ENCODE peak calls at places on chromosomes 1 and 21, in seven cellular contexts. Q is uterus, W is left lung, T is adipocyte, C is neural crest cell, R is nephron progenitor cell, A is progenitor cell of endocrine pancreas. I is an unnamed sample.

GRCh38 chr21:38351961-38352521 is 95.2 kb downstream of the KCNJ15 start:
- DNase-seq in Q (no peak), A (no peak), R (no peak), C (no peak), W (no peak), T (peak), I (no peak)

GRCh38 chr1:26277261-26277661 is 2.6 kb upstream of the SH3BGRL3 start:
- DNase-seq in C (no peak), A (no peak), Q (no peak), W (peak), T (no peak), R (no peak), I (no peak)

GRCh38 chr1:244319283-244320132 is 132.2 kb downstream of the ADSS2 start:
- DNase-seq in T (peak), Q (no peak), W (no peak), C (no peak), A (no peak), R (no peak), I (no peak)

GRCh38 chr1:2255420-2256369 is 27.6 kb downstream of the SKI start:
- DNase-seq in A (no peak), C (no peak), W (no peak), T (peak), R (no peak), Q (no peak), I (no peak)

GRCh38 chr1:221824025-221824424 is 82.1 kb upstream of the DUSP10 start:
- DNase-seq in R (no peak), Q (no peak), T (peak), A (no peak), C (no peak), W (no peak), I (no peak)

GRCh38 chr21:17793675-17794123 is 25.5 kb downstream of the C21orf91 start:
- DNase-seq in R (no peak), A (no peak), T (peak), W (no peak), C (no peak), Q (no peak), I (no peak)

GRCh38 chr21:40245021-40245420 is 377.8 kb downstream of the PCP4 start:
- DNase-seq in W (no peak), A (no peak), Q (no peak), R (peak), C (no peak), T (no peak), I (no peak)

GRCh38 chr1:162357681-162358266 is 18.9 kb downstream of the SPATA46 start:
- DNase-seq in W (no peak), A (no peak), R (no peak), C (no peak), Q (no peak), T (peak), I (peak)

GRCh38 chr1:91065337-91065736 is 43.5 kb upstream of the ZNF644 start:
- DNase-seq in A (no peak), W (no peak), Q (no peak), R (no peak), C (no peak), T (no peak), I (no peak)

GRCh38 chr1:204222006-204222872 is 8.5 kb upstream of the GOLT1A start:
- DNase-seq in A (no peak), W (no peak), T (no peak), Q (no peak), C (no peak), R (no peak), I (peak)

GRCh38 chr1:77281491-77282186 is at the start of gene AK5:
- DNase-seq in C (peak), R (peak), Q (no peak), W (peak), A (peak), T (peak), I (peak)

GRCh38 chr1:23118957-23119792 is 49.5 kb downstream of the LUZP1 start:
- DNase-seq in Q (no peak), T (peak), W (no peak), R (no peak), C (no peak), A (no peak), I (no peak)

GRCh38 chr1:22920734-22921451 is 51.8 kb downstream of the LACTBL1 start:
- DNase-seq in A (no peak), C (no peak), Q (no peak), W (no peak), R (no peak), T (no peak), I (no peak)

GRCh38 chr21:18524097-18524496 is 120.5 kb upstream of the TMPRSS15 start:
- DNase-seq in A (no peak), R (no peak), W (no peak), C (no peak), Q (no peak), T (no peak), I (no peak)

GRCh38 chr1:222006715-222007114 is 264.8 kb upstream of the DUSP10 start:
- DNase-seq in C (no peak), Q (no peak), A (no peak), W (no peak), R (no peak), T (no peak), I (no peak)

GRCh38 chr1:44267438-44267837 is 54.2 kb downstream of the DMAP1 start:
- DNase-seq in W (no peak), A (no peak), Q (no peak), R (no peak), C (no peak), T (no peak), I (no peak)

GRCh38 chr21:24727803-24728425 is 879.4 kb downstream of the MRPL39 start:
- DNase-seq in T (no peak), Q (no peak), R (no peak), A (no peak), C (no peak), W (no peak), I (no peak)

GRCh38 chr1:115400891-115401290 is 62.8 kb upstream of the NGF start:
- DNase-seq in C (no peak), Q (no peak), T (no peak), A (no peak), W (no peak), R (no peak), I (no peak)

GRCh38 chr1:114833421-114833820 is 21.2 kb upstream of the SYCP1 start:
- DNase-seq in T (no peak), Q (no peak), C (no peak), W (no peak), R (no peak), A (no peak), I (no peak)

GRCh38 chr1:6485140-6485936 is 6.1 kb downstream of the PLEKHG5 start:
- DNase-seq in A (no peak), R (peak), Q (no peak), C (no peak), T (peak), W (no peak), I (no peak)

GRCh38 chr1:39955547-39956539 is 898 bp downstream of the MFSD2A start:
- DNase-seq in R (peak), W (no peak), Q (no peak), A (no peak), T (peak), C (peak), I (peak)

GRCh38 chr1:17420361-17420760 is 19.1 kb downstream of the RCC2 start:
- DNase-seq in A (no peak), W (no peak), T (no peak), R (no peak), Q (no peak), C (no peak), I (no peak)

GRCh38 chr1:28232558-28233263 is at the start of gene DNAJC8:
- DNase-seq in T (peak), W (peak), Q (peak), R (peak), A (peak), C (peak), I (peak)

GRCh38 chr1:212281589-212281988 is 3.6 kb upstream of the PPP2R5A start:
- DNase-seq in A (no peak), C (no peak), Q (no peak), T (peak), W (no peak), R (no peak), I (no peak)

GRCh38 chr1:169295846-169296245 is 71.8 kb downstream of the NME7 start:
- DNase-seq in T (no peak), W (no peak), C (no peak), A (no peak), Q (no peak), R (no peak), I (no peak)

GRCh38 chr1:22563671-22564612 is 653 bp downstream of the EPHA8 start:
- DNase-seq in A (no peak), W (no peak), C (no peak), T (no peak), R (peak), Q (no peak), I (peak)

GRCh38 chr1:203666621-203667020 is 40.0 kb downstream of the ATP2B4 start:
- DNase-seq in W (no peak), T (no peak), A (no peak), C (no peak), Q (no peak), R (no peak), I (no peak)

GRCh38 chr1:47224676-47225399 is 7.2 kb downstream of the TAL1 start:
- DNase-seq in W (no peak), T (no peak), Q (peak), C (no peak), R (peak), A (no peak), I (no peak)

I was measured in D341Med.